ENCODE peak calls at places on chromosomes 13 and 19, in seven cellular contexts. A, D, S, J, M, T and L are unnamed samples.

GRCh38 chr19:42197375-42197817 is 20.1 kb downstream of the DEDD2 start:
- DNase-seq in A (no peak), D (no peak), S (no peak), J (no peak), M (peak), T (peak), L (no peak)

GRCh38 chr13:32254916-32255743 is 60.0 kb downstream of the ZAR1L start:
- DNase-seq in A (no peak), D (no peak), S (no peak), J (no peak), M (no peak), T (no peak), L (no peak)

GRCh38 chr13:26688286-26688685 is 72.3 kb downstream of the GPR12 start:
- DNase-seq in A (no peak), D (no peak), S (no peak), J (no peak), M (no peak), T (no peak), L (peak)

GRCh38 chr19:11195169-11195568 is 2.2 kb downstream of the KANK2 start:
- DNase-seq in A (no peak), D (peak), S (no peak), J (no peak), M (no peak), T (no peak), L (no peak)

GRCh38 chr19:32404213-32404938 is 1.2 kb upstream of the DPY19L3 start:
- DNase-seq in A (no peak), D (no peak), S (no peak), J (no peak), M (no peak), T (peak), L (peak)

GRCh38 chr13:100549316-100549715 is 39.3 kb downstream of the GGACT start:
- DNase-seq in A (no peak), D (no peak), S (no peak), J (no peak), M (no peak), T (no peak), L (no peak)

GRCh38 chr19:50490411-50490811 is 13.8 kb upstream of the GARIN5A start:
- DNase-seq in A (no peak), D (no peak), S (no peak), J (no peak), M (peak), T (no peak), L (no peak)

GRCh38 chr13:30038884-30039283 is 188.5 kb upstream of the UBL3 start:
- DNase-seq in A (peak), D (no peak), S (no peak), J (no peak), M (no peak), T (no peak), L (peak)

GRCh38 chr13:108325863-108326262 is 56.3 kb downstream of the TNFSF13B start:
- DNase-seq in A (no peak), D (no peak), S (no peak), J (no peak), M (no peak), T (no peak), L (no peak)

GRCh38 chr19:10290876-10291553 is 1.3 kb downstream of the ICAM5 start:
- DNase-seq in A (peak), D (peak), S (peak), J (no peak), M (peak), T (peak), L (peak)

GRCh38 chr13:35840991-35841604 is 290.1 kb downstream of the DCLK1 start:
- DNase-seq in A (peak), D (no peak), S (no peak), J (no peak), M (no peak), T (no peak), L (no peak)

GRCh38 chr19:12064266-12065099 is at the start of gene ZNF844:
- DNase-seq in A (peak), D (peak), S (peak), J (peak), M (peak), T (no peak), L (peak)

GRCh38 chr13:64591981-64592380 is 2638.2 kb downstream of the PCDH9 start:
- DNase-seq in A (peak), D (no peak), S (no peak), J (peak), M (no peak), T (no peak), L (no peak)

GRCh38 chr19:6271721-6272410 is 7.9 kb downstream of the MLLT1 start:
- DNase-seq in A (peak), D (peak), S (peak), J (no peak), M (peak), T (no peak), L (peak)

GRCh38 chr19:36849701-36850645 is 703 bp upstream of the ZNF345 start:
- DNase-seq in A (peak), D (peak), S (peak), J (peak), M (peak), T (peak), L (peak)

GRCh38 chr13:27339299-27339698 is 68.7 kb downstream of the RASL11A start:
- DNase-seq in A (peak), D (no peak), S (no peak), J (no peak), M (no peak), T (peak), L (peak)

GRCh38 chr19:34953092-34953491 is 10.9 kb downstream of the ZNF792 start:
- DNase-seq in A (no peak), D (no peak), S (no peak), J (no peak), M (no peak), T (no peak), L (no peak)

GRCh38 chr13:47934371-47934770 is 66.7 kb downstream of the SUCLA2 start:
- DNase-seq in A (no peak), D (no peak), S (no peak), J (no peak), M (no peak), T (no peak), L (peak)

GRCh38 chr13:54636231-54636630 is 1607.6 kb downstream of the OLFM4 start:
- DNase-seq in A (no peak), D (no peak), S (no peak), J (no peak), M (no peak), T (no peak), L (no peak)

GRCh38 chr13:49954674-49955455 is 18.7 kb upstream of the SPRYD7 start:
- DNase-seq in A (peak), D (no peak), S (no peak), J (no peak), M (no peak), T (no peak), L (no peak)

GRCh38 chr19:16585808-16586476 is 13.7 kb upstream of the SLC35E1 start:
- DNase-seq in A (no peak), D (no peak), S (no peak), J (no peak), M (no peak), T (peak), L (no peak)

GRCh38 chr19:28908941-28909340 is 304.0 kb downstream of the UQCRFS1 start:
- DNase-seq in A (no peak), D (no peak), S (no peak), J (no peak), M (no peak), T (no peak), L (no peak)

GRCh38 chr13:94028234-94029145 is 451.0 kb downstream of the DCT start:
- DNase-seq in A (no peak), D (no peak), S (no peak), J (no peak), M (no peak), T (no peak), L (peak)

GRCh38 chr13:36275190-36276002 is 22.2 kb downstream of the CCDC169 start:
- DNase-seq in A (peak), D (no peak), S (no peak), J (peak), M (no peak), T (peak), L (peak)

GRCh38 chr19:41758846-41759245 is 3.5 kb downstream of the CEACAM6 start:
- DNase-seq in A (no peak), D (no peak), S (peak), J (no peak), M (no peak), T (no peak), L (no peak)

GRCh38 chr19:19517235-19517619 is 1.2 kb downstream of the NDUFA13 start:
- DNase-seq in A (no peak), D (no peak), S (no peak), J (no peak), M (no peak), T (no peak), L (no peak)

GRCh38 chr19:2957160-2957559 is 12.4 kb upstream of the ZNF77 start:
- DNase-seq in A (no peak), D (no peak), S (no peak), J (no peak), M (no peak), T (no peak), L (no peak)

GRCh38 chr13:75217949-75218348 is 264.0 kb downstream of the TBC1D4 start:
- DNase-seq in A (peak), D (no peak), S (no peak), J (no peak), M (no peak), T (no peak), L (peak)

GRCh38 chr13:99302637-99303505 is 4.3 kb downstream of the GPR183 start:
- DNase-seq in A (no peak), D (no peak), S (no peak), J (no peak), M (no peak), T (no peak), L (no peak)

GRCh38 chr13:99301913-99302636 is 5.1 kb downstream of the GPR183 start:
- DNase-seq in A (no peak), D (no peak), S (no peak), J (no peak), M (no peak), T (peak), L (no peak)

GRCh38 chr13:99305180-99305965 is 1.8 kb downstream of the GPR183 start:
- DNase-seq in A (no peak), D (no peak), S (no peak), J (no peak), M (no peak), T (peak), L (no peak)

GRCh38 chr13:99304541-99304940 is 2.7 kb downstream of the GPR183 start:
- DNase-seq in A (no peak), D (no peak), S (no peak), J (no peak), M (no peak), T (peak), L (no peak)

DNA sequence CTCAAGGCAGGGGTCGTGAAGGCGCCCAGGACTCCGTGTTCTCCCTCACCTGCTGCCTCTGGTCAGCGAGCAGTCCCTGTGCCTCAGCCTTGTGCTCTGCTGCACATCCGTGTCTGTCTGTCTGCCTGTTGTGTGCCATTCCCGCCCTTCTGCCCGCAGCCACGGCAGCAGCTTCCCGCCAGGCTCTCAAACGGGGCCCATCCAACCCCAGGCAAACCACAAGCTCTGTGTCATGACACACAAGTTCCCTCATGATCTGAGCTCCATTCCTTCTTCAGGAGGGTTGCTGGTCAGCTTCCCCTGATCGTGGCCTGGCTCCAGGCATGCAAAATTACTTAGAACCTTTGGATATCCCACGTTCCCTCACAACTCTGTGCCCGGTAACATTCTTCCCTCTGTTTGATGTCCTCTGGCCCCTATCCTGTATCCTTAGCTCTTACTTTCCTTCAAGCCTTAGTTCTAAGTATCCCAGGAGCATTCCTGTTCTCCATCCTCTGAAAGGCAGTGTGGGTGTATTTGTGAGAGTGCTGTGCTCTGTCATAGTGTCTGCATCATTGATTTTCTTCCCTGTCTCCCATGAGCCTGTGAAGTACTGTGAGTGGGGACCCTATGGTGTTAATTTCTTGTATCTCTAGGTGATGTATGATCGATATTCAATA is 3.2 kb downstream of the GPR183 start:
- DNase-seq in A (no peak), D (no peak), S (peak), J (no peak), M (peak), T (peak), L (no peak)
- H3K4me3 ChIP-seq in A (no peak), D (no peak), S (no peak), J (no peak), M (no peak), T (peak), L (no peak)

DNA sequence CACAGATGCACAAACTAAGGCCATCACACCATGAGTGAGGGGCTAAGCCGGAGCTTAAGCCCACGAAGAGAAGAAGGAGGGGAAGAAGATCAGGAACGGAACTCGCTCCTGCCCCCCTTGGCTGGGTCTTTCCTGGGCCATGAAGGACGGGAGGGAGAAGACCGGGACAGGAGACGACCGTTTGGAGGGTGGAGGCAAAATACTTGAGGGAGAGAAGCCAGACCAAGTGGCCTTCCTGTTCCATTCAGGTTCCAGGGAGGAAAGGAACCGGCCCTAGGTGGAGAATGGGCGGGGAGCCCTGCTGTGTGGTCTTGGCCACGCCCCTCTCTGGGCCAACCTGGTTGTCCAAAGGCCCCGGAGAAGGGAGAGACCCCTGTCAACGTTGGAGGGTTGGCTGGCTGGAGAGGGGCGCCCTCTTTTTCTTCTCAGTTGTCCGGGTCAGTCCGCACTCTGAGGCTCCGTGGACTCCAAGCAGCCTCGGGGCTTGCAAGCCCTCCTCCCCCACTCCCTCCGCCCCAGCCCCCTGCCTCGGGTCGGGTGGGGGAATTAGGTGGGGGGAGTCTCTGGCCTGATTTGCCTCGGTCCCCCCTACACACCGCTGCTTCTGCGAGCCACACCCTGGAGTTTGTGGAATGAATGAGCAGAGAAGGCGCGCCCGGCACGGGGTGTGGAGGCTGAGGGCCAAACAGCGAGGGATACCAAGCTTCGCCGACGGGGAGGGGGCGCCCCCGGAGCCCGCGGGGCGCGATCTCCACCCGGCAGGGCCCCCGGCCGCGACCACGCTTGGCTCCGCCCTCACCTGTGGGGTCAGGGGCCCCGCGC is 771 bp downstream of the FBN3 start:
- DNase-seq in A (no peak), D (no peak), S (no peak), J (no peak), M (no peak), T (no peak), L (no peak)
- H3K4me3 ChIP-seq in A (no peak), D (peak), S (no peak), J (no peak), M (no peak), T (no peak), L (no peak)

DNA sequence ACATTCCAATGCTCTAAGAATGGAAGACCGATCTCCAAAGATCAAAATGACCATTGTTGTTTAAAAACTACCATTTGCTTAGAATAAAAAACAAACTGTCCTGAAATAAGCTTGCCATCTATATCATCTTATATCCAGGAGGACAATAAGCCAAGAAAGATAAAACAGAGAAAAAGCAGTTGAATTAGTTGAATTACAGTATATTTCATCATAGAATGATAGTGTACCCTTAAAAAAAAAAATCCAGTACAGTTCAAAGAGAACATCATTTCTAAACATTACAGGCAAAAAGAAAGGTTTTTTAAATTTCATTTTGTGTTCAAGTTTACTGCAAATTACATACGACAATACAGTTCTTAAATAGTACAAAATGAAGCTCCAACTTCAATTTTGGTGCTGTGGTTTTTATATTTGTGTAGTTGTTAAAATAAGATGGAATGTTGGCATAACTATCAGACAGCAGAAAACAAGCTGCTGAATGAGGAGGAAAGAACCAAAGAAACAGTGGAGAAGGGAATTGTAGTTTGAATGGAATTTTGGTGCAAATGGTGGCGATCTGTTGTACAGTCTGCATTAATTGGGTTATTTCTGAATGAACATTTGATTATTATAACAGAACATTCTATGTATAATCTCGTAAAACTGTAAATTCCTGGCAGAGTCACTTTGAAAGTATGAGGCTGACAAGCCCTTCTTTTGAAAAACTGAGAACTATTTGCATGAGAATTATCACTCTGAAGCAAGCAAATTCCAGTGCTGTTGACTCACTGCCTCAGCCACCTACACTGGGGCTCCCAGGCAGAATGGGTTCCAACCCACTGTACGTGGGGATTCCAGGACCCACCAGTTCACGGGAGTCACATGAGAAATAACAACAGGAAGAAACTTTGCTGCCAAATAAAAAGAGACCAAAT is 37.7 kb downstream of the LHFPL6 start:
- DNase-seq in A (peak), D (no peak), S (no peak), J (peak), M (no peak), T (no peak), L (peak)
- H3K4me3 ChIP-seq in A (peak), D (no peak), S (no peak), J (peak), M (no peak), T (no peak), L (peak)

GRCh38 chr13:97340399-97340798 is 93.6 kb upstream of the RAP2A start:
- DNase-seq in A (no peak), D (no peak), S (no peak), J (no peak), M (no peak), T (no peak), L (no peak)

GRCh38 chr13:97339989-97340361 is 94.0 kb upstream of the RAP2A start:
- DNase-seq in A (no peak), D (no peak), S (no peak), J (no peak), M (no peak), T (no peak), L (peak)

GRCh38 chr13:97337985-97338384 is 96.0 kb upstream of the RAP2A start:
- DNase-seq in A (no peak), D (no peak), S (no peak), J (no peak), M (no peak), T (no peak), L (no peak)

GRCh38 chr13:97338571-97338970 is 95.4 kb upstream of the RAP2A start:
- DNase-seq in A (no peak), D (no peak), S (no peak), J (no peak), M (no peak), T (no peak), L (no peak)

DNA sequence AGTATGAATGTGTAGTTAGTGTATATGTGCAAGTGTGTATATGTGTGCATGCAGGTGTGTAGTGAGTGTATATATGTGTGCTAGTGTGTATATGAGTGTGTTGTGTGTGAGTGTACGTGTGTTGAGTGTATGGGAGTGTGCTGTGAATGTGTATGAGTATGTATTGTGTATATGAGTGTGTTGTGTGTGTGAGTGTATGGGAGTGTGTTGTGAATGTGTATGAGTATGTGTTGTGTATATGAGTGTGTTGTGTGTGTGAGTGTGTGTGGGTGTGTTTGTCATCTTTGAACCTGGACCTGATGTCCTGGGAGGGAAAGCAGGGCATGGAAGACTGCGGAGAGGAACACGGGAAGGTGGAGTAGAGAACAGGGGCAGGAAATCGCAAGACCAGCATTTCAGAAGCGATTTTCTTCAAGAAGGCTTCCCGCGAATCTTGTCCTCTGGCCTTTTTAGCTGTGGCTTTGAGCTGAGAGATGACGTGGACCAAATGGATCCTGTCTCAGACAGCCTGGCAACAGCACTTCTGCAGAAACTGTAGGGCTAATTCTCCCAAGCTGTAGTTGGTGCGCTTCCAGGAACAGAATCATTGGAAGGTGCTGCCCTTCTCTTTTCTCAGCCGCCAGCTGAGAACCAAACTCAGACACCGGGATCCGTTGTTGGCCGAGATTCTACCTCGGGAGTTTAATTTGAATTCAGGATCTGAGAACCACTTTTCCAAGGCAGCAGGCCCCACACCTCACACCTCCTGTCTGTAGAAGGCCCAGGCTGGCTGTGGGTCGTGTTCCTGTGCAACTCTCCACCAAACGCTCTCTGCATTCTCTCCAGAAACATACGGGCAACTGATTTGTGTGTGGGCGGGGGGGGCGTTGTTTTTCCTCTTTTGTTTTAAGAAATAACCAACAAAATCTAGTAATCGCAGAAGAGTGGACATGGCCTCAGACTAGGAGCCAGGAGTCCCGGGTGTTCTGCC is 94.7 kb upstream of the RAP2A start:
- DNase-seq in A (peak), D (peak), S (no peak), J (peak), M (peak), T (no peak), L (peak)
- H3K4me3 ChIP-seq in A (peak), D (no peak), S (no peak), J (peak), M (no peak), T (no peak), L (no peak)

DNA sequence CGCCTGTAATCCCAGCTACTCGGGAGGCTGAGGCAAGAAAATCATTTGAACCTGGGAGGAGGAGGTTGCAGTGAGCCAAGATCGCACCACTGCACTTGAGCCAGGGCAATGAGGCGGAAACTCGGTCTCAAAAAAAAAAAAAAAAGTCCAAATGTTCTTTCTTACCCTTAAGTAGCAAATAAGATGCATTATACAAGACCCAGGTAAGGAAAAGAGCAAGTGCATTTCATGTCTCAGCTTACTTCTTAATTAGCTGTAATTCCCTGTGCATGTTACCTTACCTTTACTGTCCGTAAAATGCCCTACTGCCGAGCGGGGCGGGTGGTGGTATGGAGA is 3.8 kb upstream of the ZNF681 start:
- DNase-seq in A (no peak), D (no peak), S (no peak), J (no peak), M (no peak), T (no peak), L (no peak)
- H3K4me3 ChIP-seq in A (peak), D (peak), S (peak), J (peak), M (peak), T (no peak), L (peak)